ENCODE peak calls at places on chromosomes 12 and 14, in nine cellular contexts. One of them, this sample, is unnamed.

GRCh38 chr12:113479578-113480335 is 8.1 kb upstream of the LHX5 start:
- DNase-seq in T-cell: no peak
- DNase-seq in progenitor cell of endocrine pancreas: peak; percentile 81
- DNase-seq in NAMALWA: no peak
- DNase-seq in AG04450: no peak
- DNase-seq in HT-29: no peak
- DNase-seq in GM06990: no peak
- DNase-seq in HTR-8/SVneo: no peak
- DNase-seq in hypothalamus: no peak
- DNase-seq in this sample: no peak

GRCh38 chr12:21568115-21568514 is 36.5 kb downstream of the GYS2 start:
- DNase-seq in T-cell: no peak
- DNase-seq in progenitor cell of endocrine pancreas: no peak
- DNase-seq in NAMALWA: peak; percentile 20
- DNase-seq in AG04450: no peak
- DNase-seq in HT-29: no peak
- DNase-seq in GM06990: no peak
- DNase-seq in HTR-8/SVneo: no peak
- DNase-seq in hypothalamus: no peak
- DNase-seq in this sample: no peak

GRCh38 chr12:111105294-111105693 is 184.9 kb upstream of the MYL2 start:
- DNase-seq in T-cell: no peak
- DNase-seq in progenitor cell of endocrine pancreas: no peak
- DNase-seq in NAMALWA: no peak
- DNase-seq in AG04450: no peak
- DNase-seq in HT-29: no peak
- DNase-seq in GM06990: no peak
- DNase-seq in HTR-8/SVneo: no peak
- DNase-seq in hypothalamus: no peak
- DNase-seq in this sample: no peak

GRCh38 chr12:131276501-131277185 is 322.9 kb downstream of the ADGRD1 start:
- DNase-seq in T-cell: no peak
- DNase-seq in progenitor cell of endocrine pancreas: no peak
- DNase-seq in NAMALWA: no peak
- DNase-seq in AG04450: no peak
- DNase-seq in HT-29: no peak
- DNase-seq in GM06990: no peak
- DNase-seq in HTR-8/SVneo: no peak
- DNase-seq in hypothalamus: no peak
- DNase-seq in this sample: no peak

GRCh38 chr12:49881400-49882247 is 22.1 kb downstream of the FAIM2 start:
- DNase-seq in T-cell: no peak
- DNase-seq in progenitor cell of endocrine pancreas: no peak
- DNase-seq in NAMALWA: no peak
- DNase-seq in AG04450: no peak
- DNase-seq in HT-29: no peak
- DNase-seq in GM06990: no peak
- DNase-seq in HTR-8/SVneo: no peak
- DNase-seq in hypothalamus: no peak
- DNase-seq in this sample: no peak

GRCh38 chr14:68894802-68895201 is 84.3 kb downstream of the ACTN1 start:
- DNase-seq in T-cell: no peak
- DNase-seq in progenitor cell of endocrine pancreas: no peak
- DNase-seq in NAMALWA: no peak
- DNase-seq in AG04450: peak; percentile 8
- DNase-seq in HT-29: no peak
- DNase-seq in GM06990: no peak
- DNase-seq in HTR-8/SVneo: no peak
- DNase-seq in hypothalamus: no peak
- DNase-seq in this sample: no peak

GRCh38 chr14:54667764-54668163 is 100.8 kb downstream of the SAMD4A start:
- DNase-seq in T-cell: no peak
- DNase-seq in progenitor cell of endocrine pancreas: no peak
- DNase-seq in NAMALWA: no peak
- DNase-seq in AG04450: no peak
- DNase-seq in HT-29: no peak
- DNase-seq in GM06990: no peak
- DNase-seq in HTR-8/SVneo: no peak
- DNase-seq in hypothalamus: no peak
- DNase-seq in this sample: no peak

GRCh38 chr12:28024231-28024995 is 51.9 kb upstream of the PTHLH start:
- DNase-seq in T-cell: no peak
- DNase-seq in progenitor cell of endocrine pancreas: no peak
- DNase-seq in NAMALWA: no peak
- DNase-seq in AG04450: peak; percentile 36
- DNase-seq in HT-29: no peak
- DNase-seq in GM06990: no peak
- DNase-seq in HTR-8/SVneo: no peak
- DNase-seq in hypothalamus: no peak
- DNase-seq in this sample: no peak

GRCh38 chr14:78790262-78790661 is 620.1 kb downstream of the NRXN3 start:
- DNase-seq in T-cell: no peak
- DNase-seq in progenitor cell of endocrine pancreas: no peak
- DNase-seq in NAMALWA: peak; percentile 4
- DNase-seq in AG04450: no peak
- DNase-seq in HT-29: no peak
- DNase-seq in GM06990: no peak
- DNase-seq in HTR-8/SVneo: no peak
- DNase-seq in hypothalamus: no peak
- DNase-seq in this sample: no peak

This sample was measured in GM12878.